ENCODE peak calls at places on chromosomes 4 and X, in six cellular contexts. One of them, this sample, is unnamed. For H3K4me1, the result is how much of the 10 kb centered on the place peaks cover.

GRCh38 chr4:3879681-3880594 is 113.8 kb downstream of the ADRA2C start:
- DNase-seq in K562: no peak
- DNase-seq in HepG2: no peak
- DNase-seq in H1: no peak
- DNase-seq in HCT116: no peak
- DNase-seq in GM12878: no peak
- DNase-seq in this sample: no peak

GRCh38 chr4:41432889-41433288 is 105.1 kb upstream of the LIMCH1 start:
- DNase-seq in K562: no peak
- DNase-seq in GM12878: no peak
- DNase-seq in HepG2: no peak
- DNase-seq in HCT116: no peak
- DNase-seq in H1: peak
- DNase-seq in this sample: peak

GRCh38 chrX:24945009-24945408 is 70.8 kb downstream of the ARX start:
- DNase-seq in HepG2: no peak
- DNase-seq in H1: no peak
- DNase-seq in HCT116: no peak
- DNase-seq in K562: no peak
- DNase-seq in GM12878: no peak
- DNase-seq in this sample: no peak

GRCh38 chr4:110778526-110778925 is 155.6 kb upstream of the PITX2 start:
- DNase-seq in K562: no peak
- DNase-seq in HCT116: no peak
- DNase-seq in GM12878: no peak
- DNase-seq in H1: no peak
- DNase-seq in HepG2: no peak
- DNase-seq in this sample: no peak

GRCh38 chrX:149221246-149221645 is 283.9 kb downstream of the IDS start:
- DNase-seq in GM12878: no peak
- DNase-seq in H1: no peak
- DNase-seq in HCT116: no peak
- DNase-seq in HepG2: no peak
- DNase-seq in K562: no peak
- DNase-seq in this sample: no peak

GRCh38 chr4:42566835-42567234 is 90.1 kb downstream of the ATP8A1 start:
- DNase-seq in GM12878: no peak
- DNase-seq in HepG2: no peak
- DNase-seq in HCT116: no peak
- DNase-seq in H1: no peak
- DNase-seq in K562: no peak
- DNase-seq in this sample: no peak

GRCh38 chr4:41745292-41746024 is 3.1 kb downstream of the PHOX2B start:
- DNase-seq in GM12878: no peak
- DNase-seq in HCT116: no peak
- DNase-seq in H1: no peak
- DNase-seq in HepG2: no peak
- DNase-seq in K562: no peak
- DNase-seq in this sample: no peak

GRCh38 chr4:159328766-159329165 is 225.9 kb downstream of the RAPGEF2 start:
- DNase-seq in H1: no peak
- DNase-seq in K562: no peak
- DNase-seq in HCT116: no peak
- DNase-seq in HepG2: no peak
- DNase-seq in GM12878: no peak
- DNase-seq in this sample: no peak

GRCh38 chrX:66046612-66047235 is 6.8 kb upstream of the VSIG4 start:
- DNase-seq in GM12878: peak
- DNase-seq in HepG2: no peak
- DNase-seq in H1: no peak
- DNase-seq in K562: peak
- DNase-seq in HCT116: no peak
- DNase-seq in this sample: no peak

GRCh38 chr4:163165217-163166017 is 1.3 kb downstream of the NAF1 start:
- DNase-seq in HCT116: no peak
- DNase-seq in K562: peak
- DNase-seq in GM12878: no peak
- DNase-seq in H1: no peak
- DNase-seq in HepG2: no peak
- DNase-seq in this sample: no peak

GRCh38 chr4:90051999-90052398 is 75.2 kb upstream of the CCSER1 start:
- DNase-seq in HCT116: no peak
- DNase-seq in K562: no peak
- DNase-seq in H1: no peak
- DNase-seq in GM12878: no peak
- DNase-seq in HepG2: no peak
- DNase-seq in this sample: no peak

GRCh38 chrX:139429913-139430312 is 100.6 kb upstream of the F9 start:
- DNase-seq in K562: peak
- DNase-seq in HepG2: no peak
- DNase-seq in H1: no peak
- DNase-seq in HCT116: no peak
- DNase-seq in GM12878: no peak
- DNase-seq in this sample: no peak

GRCh38 chrX:16573781-16574180 is 76.2 kb upstream of the S100G start:
- DNase-seq in HepG2: no peak
- DNase-seq in GM12878: no peak
- DNase-seq in K562: no peak
- DNase-seq in HCT116: no peak
- DNase-seq in H1: no peak
- DNase-seq in this sample: no peak

GRCh38 chr4:94976371-94977011 is 218.7 kb downstream of the BMPR1B start:
- DNase-seq in GM12878: no peak
- DNase-seq in K562: no peak
- DNase-seq in H1: no peak
- DNase-seq in HepG2: no peak
- DNase-seq in HCT116: no peak
- DNase-seq in this sample: no peak

GRCh38 chr4:18540349-18540748 is 518.8 kb upstream of the LCORL start:
- DNase-seq in HepG2: no peak
- DNase-seq in H1: no peak
- DNase-seq in K562: no peak
- DNase-seq in HCT116: no peak
- DNase-seq in GM12878: no peak
- DNase-seq in this sample: no peak

GRCh38 chr4:70704333-70705145 is 16.2 kb downstream of the UTP3 start:
- DNase-seq in HepG2: peak
- DNase-seq in K562: peak
- DNase-seq in GM12878: no peak
- DNase-seq in H1: no peak
- DNase-seq in HCT116: peak
- DNase-seq in this sample: peak

GRCh38 chrX:15376956-15377355 is 7.3 kb downstream of the VEGFD start:
- DNase-seq in H1: no peak
- DNase-seq in GM12878: no peak
- DNase-seq in HCT116: no peak
- DNase-seq in K562: no peak
- DNase-seq in HepG2: no peak
- DNase-seq in this sample: no peak

GRCh38 chrX:95290455-95290854 is 1394.2 kb upstream of the DIAPH2 start:
- DNase-seq in HepG2: no peak
- DNase-seq in GM12878: no peak
- DNase-seq in H1: peak
- DNase-seq in HCT116: no peak
- DNase-seq in K562: no peak
- DNase-seq in this sample: peak

GRCh38 chr4:112102875-112103370 is 42.3 kb upstream of the FAM241A start:
- DNase-seq in H1: no peak
- DNase-seq in HepG2: no peak
- DNase-seq in GM12878: no peak
- DNase-seq in HCT116: no peak
- DNase-seq in K562: no peak
- DNase-seq in this sample: no peak

GRCh38 chr4:67101612-67102011 is 443.7 kb downstream of the CENPC start:
- DNase-seq in GM12878: no peak
- DNase-seq in K562: no peak
- DNase-seq in HCT116: no peak
- DNase-seq in HepG2: no peak
- DNase-seq in H1: no peak
- DNase-seq in this sample: no peak

GRCh38 chr4:187999406-187999932 is 3.9 kb downstream of the ZFP42 start:
- DNase-seq in K562: no peak
- DNase-seq in HepG2: no peak
- DNase-seq in H1: no peak
- DNase-seq in GM12878: no peak
- DNase-seq in HCT116: no peak
- DNase-seq in this sample: no peak

GRCh38 chr4:187996502-187997177 is 1.1 kb downstream of the ZFP42 start:
- DNase-seq in GM12878: no peak
- DNase-seq in HCT116: no peak
- DNase-seq in K562: no peak
- DNase-seq in H1: no peak
- DNase-seq in HepG2: no peak
- DNase-seq in this sample: no peak

GRCh38 chr4:187992971-187993370 is 2.6 kb upstream of the ZFP42 start:
- DNase-seq in GM12878: no peak
- DNase-seq in HepG2: no peak
- DNase-seq in K562: no peak
- DNase-seq in H1: no peak
- DNase-seq in HCT116: no peak
- DNase-seq in this sample: no peak

GRCh38 chr4:187995322-187996207 is at the start of gene ZFP42:
- DNase-seq in H1: peak
- DNase-seq in GM12878: no peak
- DNase-seq in HepG2: no peak
- DNase-seq in HCT116: no peak
- DNase-seq in K562: no peak
- DNase-seq in this sample: no peak

GRCh38 chr4:187993827-187994226 is 1.7 kb upstream of the ZFP42 start:
- DNase-seq in HepG2: no peak
- DNase-seq in H1: no peak
- DNase-seq in HCT116: peak
- DNase-seq in K562: peak
- DNase-seq in GM12878: no peak
- DNase-seq in this sample: peak
- TF ChIP-seq ZNF274 in HepG2: no peak
- TF ChIP-seq ZNF274 in H1: no peak
- TF ChIP-seq ZNF274 in HCT116: no peak
- TF ChIP-seq ZNF274 in K562: no peak
- TF ChIP-seq ZNF274 in GM12878: no peak
- TF ChIP-seq ZNF274 in this sample: no peak

DNA sequence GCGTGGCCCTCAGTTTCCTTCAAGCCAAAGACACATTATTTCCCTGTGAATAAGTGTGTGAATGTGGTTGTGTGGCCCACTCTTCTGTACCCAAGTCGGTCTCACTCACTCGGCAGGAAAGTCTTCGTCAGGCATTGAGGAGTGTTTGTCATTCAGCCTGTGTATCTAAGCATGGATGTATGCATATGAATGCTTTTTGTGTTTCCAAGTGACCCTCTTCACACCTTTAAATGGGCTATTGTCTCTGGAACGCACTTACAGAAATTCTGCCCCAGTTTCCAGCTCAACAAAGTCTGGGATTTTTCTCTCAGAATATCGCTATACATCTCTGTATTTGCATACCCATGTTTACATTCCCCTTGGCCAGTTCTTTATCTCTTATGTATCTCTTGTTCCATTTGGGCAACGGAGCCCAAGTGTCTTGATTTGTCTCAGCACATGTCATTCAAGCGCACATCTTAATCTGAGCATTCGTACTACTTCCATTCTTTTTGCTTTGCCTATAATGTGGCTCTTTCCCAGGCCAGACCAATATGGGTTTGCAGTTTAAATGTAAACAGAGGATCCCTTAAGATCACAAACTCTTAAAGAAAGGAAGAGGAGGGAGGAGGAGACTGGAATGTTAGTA is 4.8 kb downstream of the BCOR start:
- DNase-seq in HCT116: no peak
- DNase-seq in H1: no peak
- DNase-seq in GM12878: no peak
- DNase-seq in K562: no peak
- DNase-seq in HepG2: no peak
- DNase-seq in this sample: no peak
- H3K4me1 ChIP-seq in HCT116: under half
- H3K4me1 ChIP-seq in H1: under half
- H3K4me1 ChIP-seq in GM12878: under half
- H3K4me1 ChIP-seq in K562: under half
- H3K4me1 ChIP-seq in HepG2: half or more
- H3K4me1 ChIP-seq in this sample: under half

DNA sequence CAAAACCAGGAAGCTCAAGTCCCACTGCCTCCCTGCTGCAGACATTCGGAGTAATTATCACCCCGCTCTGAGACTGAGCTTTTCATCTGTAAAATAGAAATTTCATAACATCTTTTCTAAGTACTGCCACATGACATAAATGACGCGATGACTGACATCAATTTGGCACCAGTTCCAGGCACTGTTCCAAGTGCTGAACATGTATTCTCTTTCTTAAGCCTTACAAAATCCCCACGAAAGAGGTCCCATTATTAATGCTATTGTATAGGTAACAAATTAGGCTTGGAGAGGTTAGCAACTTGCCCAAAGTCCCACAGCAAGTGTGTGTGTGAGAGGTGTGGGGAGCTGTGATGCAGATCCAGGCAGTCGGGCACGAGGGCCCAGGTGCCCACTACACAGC is 56.4 kb downstream of the SLC2A9 start:
- DNase-seq in K562: no peak
- DNase-seq in HepG2: no peak
- DNase-seq in H1: no peak
- DNase-seq in HCT116: no peak
- DNase-seq in GM12878: no peak
- DNase-seq in this sample: no peak
- TF ChIP-seq ZNF274 in K562: no peak
- TF ChIP-seq ZNF274 in HepG2: no peak
- TF ChIP-seq ZNF274 in H1: no peak
- TF ChIP-seq ZNF274 in HCT116: no peak
- TF ChIP-seq ZNF274 in GM12878: no peak
- TF ChIP-seq ZNF274 in this sample: no peak

GRCh38 chr4:124429746-124430250 is 282.7 kb downstream of the ANKRD50 start:
- DNase-seq in K562: no peak
- DNase-seq in HepG2: no peak
- DNase-seq in H1: no peak
- DNase-seq in GM12878: no peak
- DNase-seq in HCT116: no peak
- DNase-seq in this sample: no peak
- H3K4me1 ChIP-seq in K562: under half
- H3K4me1 ChIP-seq in HepG2: under half
- H3K4me1 ChIP-seq in H1: under half
- H3K4me1 ChIP-seq in GM12878: under half
- H3K4me1 ChIP-seq in HCT116: under half
- H3K4me1 ChIP-seq in this sample: under half

DNA sequence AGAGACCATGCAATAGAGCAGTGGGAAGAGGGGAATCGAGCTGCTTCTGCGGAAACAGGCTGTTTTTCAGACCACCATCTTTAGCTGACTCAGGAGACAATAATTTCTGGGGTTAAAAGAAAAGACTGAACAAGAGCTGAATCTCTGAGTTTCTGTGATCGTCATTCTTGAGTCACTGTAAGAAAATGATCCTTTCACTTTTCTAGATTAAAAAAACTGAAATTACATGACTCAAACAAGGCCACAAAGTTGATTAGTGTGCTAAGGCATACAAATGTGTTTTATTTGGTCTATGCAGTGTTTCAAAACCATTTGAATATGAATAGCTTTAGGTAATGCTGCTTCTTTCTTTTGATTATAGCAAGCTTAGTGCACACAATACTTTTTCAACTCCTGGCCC is 194.4 kb upstream of the RPL34 start:
- DNase-seq in HCT116: no peak
- DNase-seq in K562: no peak
- DNase-seq in HepG2: no peak
- DNase-seq in GM12878: no peak
- DNase-seq in H1: no peak
- DNase-seq in this sample: no peak
- TF ChIP-seq ZNF274 in HCT116: no peak
- TF ChIP-seq ZNF274 in K562: no peak
- TF ChIP-seq ZNF274 in HepG2: no peak
- TF ChIP-seq ZNF274 in GM12878: no peak
- TF ChIP-seq ZNF274 in H1: no peak
- TF ChIP-seq ZNF274 in this sample: no peak

GRCh38 chr4:1864076-1865008 is 6.9 kb upstream of the NSD2 start:
- DNase-seq in GM12878: no peak
- DNase-seq in HCT116: no peak
- DNase-seq in K562: peak
- DNase-seq in H1: no peak
- DNase-seq in HepG2: no peak
- DNase-seq in this sample: no peak
- H3K4me1 ChIP-seq in GM12878: under half
- H3K4me1 ChIP-seq in HCT116: under half
- H3K4me1 ChIP-seq in K562: under half
- H3K4me1 ChIP-seq in H1: under half
- H3K4me1 ChIP-seq in HepG2: half or more
- H3K4me1 ChIP-seq in this sample: under half